ENCODE peak calls at places on chromosomes 5 and 9, in five cellular contexts. J is HEK293T, F is NT2/D1, P is H1, V is GM12878. I is an unnamed sample.
A peak's percentile ranks its signal among the peaks of the same experiment; 100 is the strongest.

GRCh38 chr5:127969651-127970050 is 113.9 kb upstream of the SLC12A2 start:
- DNase-seq in V (no peak), P (no peak), F (no peak), J (no peak), I (no peak)

GRCh38 chr5:14587143-14587542 is 5.6 kb downstream of the OTULINL start:
- DNase-seq in J (no peak), V (no peak), P (no peak), F (no peak), I (no peak)

GRCh38 chr5:143003328-143003636 is 233.1 kb downstream of the ARHGAP26 start:
- DNase-seq in J (no peak), P (no peak), V (no peak), F (no peak), I (no peak)

GRCh38 chr5:119393746-119394145 is 37.9 kb downstream of the TNFAIP8 start:
- DNase-seq in J (no peak), F (no peak), P (no peak), V (no peak), I (no peak)

GRCh38 chr5:18238321-18238720 is 604.1 kb downstream of the TAF11L14 start:
- DNase-seq in P (no peak), V (no peak), J (no peak), F (no peak), I (no peak)

GRCh38 chr9:125649315-125649714 is 57.7 kb downstream of the MAPKAP1 start:
- DNase-seq in F (no peak), V (no peak), J (no peak), P (no peak), I (no peak)

GRCh38 chr5:18455521-18455920 is 821.3 kb downstream of the TAF11L14 start:
- DNase-seq in J (no peak), P (no peak), F (no peak), V (no peak), I (no peak)

GRCh38 chr5:150562832-150563231 is 54.9 kb downstream of the NDST1 start:
- DNase-seq in P (no peak), J (no peak), F (peak; percentile 28), V (peak; percentile 27), I (peak; percentile 47)

GRCh38 chr9:126395439-126396212 is 69.0 kb downstream of the MVB12B start:
- DNase-seq in V (no peak), P (no peak), F (no peak), J (no peak), I (no peak)

GRCh38 chr9:93577045-93577939 is 908 bp downstream of the PHF2 start:
- DNase-seq in P (no peak), J (no peak), V (no peak), F (no peak), I (no peak)

GRCh38 chr5:94217216-94217615 is 401.2 kb downstream of the KIAA0825 start:
- DNase-seq in V (no peak), J (no peak), P (no peak), F (no peak), I (no peak)

GRCh38 chr9:133609311-133610098 is at the start of gene FAM163B:
- DNase-seq in J (peak; percentile 74), F (peak; percentile 27), P (peak; percentile 93), V (no peak), I (no peak)

GRCh38 chr5:6188344-6188743 is 190.0 kb downstream of the MED10 start:
- DNase-seq in V (peak; percentile 55), J (no peak), F (no peak), P (no peak), I (no peak)

GRCh38 chr5:173396311-173396993 is 68.2 kb upstream of the STC2 start:
- DNase-seq in F (peak; percentile 13), J (peak; percentile 59), P (peak; percentile 76), V (no peak), I (peak; percentile 9)

GRCh38 chr5:175609504-175609903 is 48.4 kb upstream of the HRH2 start:
- DNase-seq in P (no peak), F (no peak), V (no peak), J (no peak), I (no peak)

GRCh38 chr9:87422999-87423398 is 74.7 kb upstream of the DAPK1 start:
- DNase-seq in P (no peak), V (no peak), F (no peak), J (no peak), I (no peak)

GRCh38 chr5:124948062-124948753 is 201.8 kb upstream of the ZNF608 start:
- DNase-seq in P (no peak), F (no peak), J (no peak), V (no peak), I (no peak)

GRCh38 chr9:85615792-85616191 is 126.0 kb downstream of the AGTPBP1 start:
- DNase-seq in F (no peak), V (no peak), J (no peak), P (no peak), I (no peak)

GRCh38 chr9:133750927-133751649 is 12.9 kb upstream of the SARDH start:
- DNase-seq in F (no peak), J (no peak), V (no peak), P (peak; percentile 33), I (no peak)

GRCh38 chr9:122656378-122656777 is 1.0 kb downstream of the OR1B1 start:
- DNase-seq in V (no peak), P (no peak), F (no peak), J (no peak), I (no peak)

GRCh38 chr9:129305246-129305645 is 127.2 kb upstream of the IER5L start:
- DNase-seq in V (no peak), F (no peak), J (no peak), P (no peak), I (no peak)

GRCh38 chr5:159527546-159527945 is 197.3 kb upstream of the IL12B start:
- DNase-seq in J (no peak), P (no peak), F (no peak), V (no peak), I (no peak)

GRCh38 chr5:159536166-159536565 is 205.9 kb upstream of the IL12B start:
- DNase-seq in P (no peak), V (no peak), J (no peak), F (no peak), I (no peak)

GRCh38 chr5:159533197-159533596 is 202.9 kb upstream of the IL12B start:
- DNase-seq in J (no peak), P (no peak), V (no peak), F (no peak), I (no peak)

GRCh38 chr5:159536626-159537025 is 206.3 kb upstream of the IL12B start:
- DNase-seq in V (no peak), P (no peak), J (no peak), F (no peak), I (no peak)

DNA sequence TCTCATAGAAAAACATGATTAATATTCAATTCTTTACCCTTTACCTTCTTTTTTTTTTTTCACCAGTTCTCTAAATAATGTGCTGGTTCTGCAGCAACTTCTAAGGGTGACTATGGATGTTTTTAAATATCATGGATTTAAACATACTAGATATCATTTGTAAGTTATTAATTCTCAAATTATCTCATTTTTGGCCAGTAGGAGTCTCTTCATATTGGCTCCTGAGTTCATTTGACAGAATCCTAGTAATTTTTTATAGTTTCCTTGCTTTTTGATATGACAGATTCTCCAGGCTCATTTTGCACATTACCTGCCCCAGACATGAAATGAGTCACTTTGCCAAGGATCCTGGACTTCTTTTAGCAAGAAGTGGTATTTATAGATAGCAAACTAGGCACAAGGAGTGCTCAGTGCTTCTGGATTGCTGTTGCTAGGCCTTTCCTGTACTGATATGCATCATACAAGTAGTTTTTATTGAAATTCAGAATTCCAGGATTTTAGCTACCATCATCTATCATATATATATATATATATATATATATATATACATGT is 201.3 kb upstream of the IL12B start:
- DNase-seq in J (no peak), P (no peak), F (no peak), V (no peak), I (no peak)
- TF ChIP-seq SUZ12 in J (no peak), P (no peak), F (no peak), V (no peak), I (no peak)

GRCh38 chr9:114501786-114502682 is 3.2 kb downstream of the WHRN start:
- DNase-seq in V (no peak), P (peak; percentile 57), J (peak; percentile 37), F (peak; percentile 35), I (peak; percentile 48)
- TF ChIP-seq SUZ12 in V (no peak), P (no peak), J (no peak), F (no peak), I (no peak)

GRCh38 chr9:114719290-114719689 is 37.3 kb upstream of the TEX48 start:
- DNase-seq in P (no peak), J (no peak), F (no peak), V (no peak), I (no peak)

GRCh38 chr9:114722363-114722695 is 40.3 kb upstream of the TEX48 start:
- DNase-seq in F (no peak), J (no peak), P (no peak), V (no peak), I (no peak)

GRCh38 chr9:114718801-114719221 is 36.8 kb upstream of the TEX48 start:
- DNase-seq in J (no peak), P (no peak), F (no peak), V (no peak), I (no peak)

GRCh38 chr9:114721491-114722362 is 39.7 kb upstream of the TEX48 start:
- DNase-seq in P (no peak), J (no peak), F (no peak), V (no peak), I (peak; percentile 99)

DNA sequence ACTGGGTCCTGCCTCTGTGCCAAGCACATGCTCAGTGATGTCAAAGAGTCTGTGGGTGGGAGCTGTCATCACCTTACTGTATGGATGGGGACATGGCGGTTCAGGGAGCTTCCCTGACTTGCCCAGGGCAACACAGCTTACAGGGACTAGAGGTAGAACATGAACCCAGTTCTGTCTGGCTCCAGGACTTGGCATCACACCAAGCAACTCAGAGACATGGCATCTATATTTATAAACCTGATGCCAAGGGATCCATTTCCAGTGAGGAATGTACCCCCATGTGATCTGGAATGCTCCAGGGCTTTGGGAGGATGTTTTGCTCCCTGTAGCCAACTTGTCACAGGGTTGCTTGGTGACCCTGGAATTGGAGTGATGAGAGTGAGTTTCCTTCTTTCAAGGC is 38.3 kb upstream of the TEX48 start:
- DNase-seq in V (no peak), F (no peak), J (no peak), P (no peak), I (no peak)
- TF ChIP-seq SUZ12 in V (no peak), F (no peak), J (no peak), P (no peak), I (no peak)

GRCh38 chr5:122140900-122141299 is 11.6 kb downstream of the ZNF474 start:
- DNase-seq in V (no peak), P (no peak), F (no peak), J (no peak), I (no peak)

GRCh38 chr5:122144236-122144635 is 14.9 kb downstream of the ZNF474 start:
- DNase-seq in P (no peak), J (no peak), V (no peak), F (no peak), I (no peak)

GRCh38 chr5:122138356-122138755 is 9.0 kb downstream of the ZNF474 start:
- DNase-seq in V (no peak), J (no peak), F (no peak), P (no peak), I (no peak)

GRCh38 chr5:122142480-122142879 is 13.1 kb downstream of the ZNF474 start:
- DNase-seq in V (no peak), F (no peak), P (no peak), J (no peak), I (no peak)

DNA sequence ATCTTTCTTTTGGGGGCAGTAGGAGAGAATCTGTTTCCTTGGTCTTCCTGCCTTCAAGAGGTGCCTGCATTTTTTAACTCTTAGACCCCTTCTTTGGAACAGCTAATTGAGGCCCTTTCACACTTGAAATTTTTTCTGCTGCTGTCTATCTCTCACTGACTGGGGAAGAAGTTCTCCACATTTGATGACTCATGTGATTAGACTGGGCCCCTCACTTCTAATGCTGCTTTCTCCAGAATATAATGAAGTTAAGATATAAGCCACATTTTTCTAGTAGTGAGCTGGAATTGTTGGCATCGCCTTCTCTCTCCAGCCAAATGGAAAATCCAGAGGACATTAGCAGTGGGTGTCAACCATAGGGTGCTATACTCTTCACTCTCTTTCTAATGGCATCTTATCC is 12.4 kb downstream of the ZNF474 start:
- DNase-seq in V (no peak), J (no peak), P (no peak), F (no peak), I (no peak)
- TF ChIP-seq SUZ12 in V (no peak), J (no peak), P (no peak), F (no peak), I (no peak)

I was measured in HepG2.